ENCODE peak calls at places on chromosome 14, in nine cellular contexts. G is NCI-H748 treated with DMSO at 0.1 percent for 48 hours; U is IMR-90; X is activated naive CD8-positive, alpha-beta T cell treated with anti-CD3 and anti-CD28 coated beads, Interleukin-2, amount 50 U/mL, for 24 hours; T is GF-D8; B is HCEC 1CT; Q is NCI-H146; Y is stimulated activated naive CD4-positive, alpha-beta T cell; I is mammary epithelial cell. F is an unnamed sample.

GRCh38 chr14:53663709-53664108 is 292.9 kb downstream of the BMP4 start:
- DNase-seq in T (no peak), G (no peak), B (peak; percentile 22), U (peak; percentile 9), I (no peak), Q (no peak), Y (no peak), X (no peak), F (peak; percentile 7)

GRCh38 chr14:64758711-64759554 is 54.7 kb downstream of the PLEKHG3 start:
- DNase-seq in U (peak; percentile 97), I (peak; percentile 82), Y (no peak), T (no peak), Q (no peak), B (peak; percentile 87), G (no peak), X (no peak), F (peak; percentile 95)

GRCh38 chr14:55645148-55645547 is 65.1 kb downstream of the KTN1 start:
- DNase-seq in G (no peak), U (no peak), B (no peak), I (no peak), Y (no peak), Q (no peak), T (peak; percentile 47), X (no peak), F (no peak)

GRCh38 chr14:48937796-48938195 is 648.4 kb downstream of the RPS29 start:
- DNase-seq in I (no peak), B (no peak), Y (no peak), G (no peak), Q (no peak), X (no peak), T (no peak), U (peak; percentile 70), F (no peak)

GRCh38 chr14:35747379-35747778 is 61.7 kb downstream of the RALGAPA1 start:
- DNase-seq in X (no peak), I (no peak), T (no peak), Y (no peak), U (peak; percentile 61), G (no peak), B (no peak), Q (no peak), F (peak; percentile 67)

GRCh38 chr14:50397461-50398196 is 948 bp upstream of the CDKL1 start:
- DNase-seq in T (peak; percentile 49), X (no peak), Y (no peak), U (no peak), B (peak; percentile 47), Q (peak; percentile 44), G (no peak), I (peak; percentile 57), F (peak; percentile 22)

GRCh38 chr14:29601559-29602109 is 326.0 kb downstream of the PRKD1 start:
- DNase-seq in U (peak; percentile 87), Y (no peak), Q (no peak), B (peak; percentile 84), I (no peak), X (no peak), G (no peak), T (no peak), F (peak; percentile 12)

GRCh38 chr14:91996951-91997371 is 42.9 kb downstream of the TRIP11 start:
- DNase-seq in I (peak; percentile 83), Y (no peak), X (no peak), T (peak; percentile 2), G (peak; percentile 32), B (peak; percentile 85), Q (peak; percentile 22), U (peak; percentile 72), F (peak; percentile 91)

GRCh38 chr14:36207500-36207899 is 31.0 kb upstream of the PTCSC3 start:
- DNase-seq in G (peak; percentile 54), B (peak; percentile 44), Q (peak; percentile 16), U (peak; percentile 10), Y (no peak), T (no peak), I (no peak), X (no peak), F (peak; percentile 13)

GRCh38 chr14:26444745-26445144 is 153.1 kb downstream of the NOVA1 start:
- DNase-seq in U (peak; percentile 9), I (no peak), T (no peak), Q (no peak), G (no peak), B (no peak), Y (no peak), X (no peak), F (peak; percentile 31)

GRCh38 chr14:24113379-24113800 is 1.2 kb upstream of the DCAF11 start:
- DNase-seq in I (no peak), Q (no peak), Y (no peak), X (no peak), B (peak; percentile 1), U (no peak), G (no peak), T (no peak), F (no peak)

GRCh38 chr14:92673601-92674000 is 74.8 kb downstream of the LGMN start:
- DNase-seq in Y (no peak), T (no peak), I (no peak), B (no peak), X (no peak), U (no peak), Q (no peak), G (no peak), F (no peak)

GRCh38 chr14:42045393-42045792 is 438.7 kb downstream of the LRFN5 start:
- DNase-seq in Y (no peak), U (peak; percentile 4), I (no peak), Q (no peak), G (no peak), B (no peak), X (no peak), T (no peak), F (no peak)

GRCh38 chr14:32129124-32129523 is 52.0 kb downstream of the ARHGAP5 start:
- DNase-seq in I (peak; percentile 58), Q (no peak), U (peak; percentile 58), Y (no peak), G (no peak), B (peak; percentile 65), T (no peak), X (no peak), F (peak; percentile 85)